ENCODE peak calls at places on chromosomes 6 and 20, in seven cellular contexts. O is heart left ventricle, R is mucosa of descending colon, F is sigmoid colon, T is MM.1S, V is A673, Z is upper lobe of left lung. K is an unnamed sample. For H3K4me1, the result is how much of the 10 kb centered on the place peaks cover.

GRCh38 chr20:2521369-2522305 is 12.9 kb upstream of the ZNF343 start:
- DNase-seq in O (peak), R (peak), F (no peak), T (peak), V (peak), Z (no peak), K (no peak)

GRCh38 chr6:72238900-72239299 is 352.6 kb downstream of the RIMS1 start:
- DNase-seq in O (no peak), R (no peak), F (no peak), T (no peak), V (no peak), Z (no peak), K (no peak)

GRCh38 chr20:5481872-5482271 is 165.1 kb upstream of the PROKR2 start:
- DNase-seq in O (no peak), R (no peak), F (no peak), T (no peak), V (no peak), Z (no peak), K (no peak)

GRCh38 chr20:5938456-5939029 is 11.8 kb downstream of the TRMT6 start:
- DNase-seq in O (no peak), R (no peak), F (no peak), T (no peak), V (no peak), Z (no peak), K (no peak)

GRCh38 chr20:42082611-42083010 is 464.4 kb upstream of the CHD6 start:
- DNase-seq in O (peak), R (peak), F (no peak), T (peak), V (peak), Z (no peak), K (no peak)

GRCh38 chr20:20211988-20212518 is 155.9 kb upstream of the INSM1 start:
- DNase-seq in O (no peak), R (no peak), F (no peak), T (no peak), V (no peak), Z (no peak), K (no peak)

GRCh38 chr6:45423901-45424627 is 46.3 kb upstream of the SUPT3H start:
- DNase-seq in O (peak), R (no peak), F (peak), T (peak), V (no peak), Z (peak), K (no peak)

GRCh38 chr6:163226836-163227485 is 187.6 kb upstream of the QKI start:
- DNase-seq in O (no peak), R (no peak), F (no peak), T (no peak), V (no peak), Z (no peak), K (no peak)

GRCh38 chr6:87420360-87420759 is 12.6 kb downstream of the CFAP206 start:
- DNase-seq in O (no peak), R (no peak), F (no peak), T (no peak), V (no peak), Z (no peak), K (no peak)

GRCh38 chr20:44208770-44209169 is 1.8 kb downstream of the OSER1 start:
- DNase-seq in O (no peak), R (no peak), F (no peak), T (no peak), V (no peak), Z (no peak), K (no peak)
- H3K4me3 ChIP-seq in O (peak), R (no peak), F (peak), T (peak), V (peak), Z (peak), K (peak)

DNA sequence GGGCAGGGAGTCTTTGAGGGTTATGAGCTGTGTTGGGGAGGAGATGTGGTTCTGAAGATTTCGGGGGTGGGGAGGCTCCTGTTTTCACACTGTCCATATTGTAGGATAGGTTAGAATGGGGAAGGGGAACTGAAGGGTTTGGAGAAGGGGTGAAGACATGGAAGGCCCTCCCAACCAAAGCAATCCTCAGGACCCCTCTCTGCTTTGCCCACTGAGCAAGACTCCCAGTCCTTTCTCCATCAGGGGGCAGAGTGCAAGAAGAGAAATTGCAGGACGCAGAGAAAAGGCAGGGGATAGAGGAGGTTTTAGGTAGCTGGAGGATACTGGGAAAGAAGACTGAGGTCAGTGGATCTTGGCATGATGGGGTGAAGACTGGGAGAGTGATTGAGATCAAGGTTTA is 3.9 kb downstream of the SYNGAP1 start:
- DNase-seq in O (no peak), R (no peak), F (no peak), T (no peak), V (no peak), Z (no peak), K (no peak)
- TF ChIP-seq CTCF in O (no peak), R (no peak), F (no peak), T (no peak), V (no peak), Z (no peak), K (no peak)

GRCh38 chr6:30511147-30511546 is 21.8 kb downstream of the HLA-E start:
- DNase-seq in O (no peak), R (no peak), F (no peak), T (no peak), V (no peak), Z (no peak), K (peak)

GRCh38 chr6:30513451-30513850 is 24.1 kb downstream of the HLA-E start:
- DNase-seq in O (no peak), R (no peak), F (no peak), T (no peak), V (no peak), Z (no peak), K (no peak)

GRCh38 chr6:30508890-30509736 is 19.8 kb downstream of the HLA-E start:
- DNase-seq in O (no peak), R (no peak), F (no peak), T (peak), V (no peak), Z (no peak), K (no peak)

GRCh38 chr6:30507849-30508843 is 18.8 kb downstream of the HLA-E start:
- DNase-seq in O (no peak), R (no peak), F (no peak), T (peak), V (no peak), Z (no peak), K (no peak)

GRCh38 chr6:30510419-30510818 is 21.1 kb downstream of the HLA-E start:
- DNase-seq in O (no peak), R (no peak), F (no peak), T (no peak), V (no peak), Z (no peak), K (no peak)
- H3K4me1 ChIP-seq in O (under half), R (under half), F (under half), T (under half), V (under half), Z (under half), K (under half)

GRCh38 chr20:53503517-53503919 is 90.1 kb downstream of the ZNF217 start:
- DNase-seq in O (no peak), R (no peak), F (no peak), T (no peak), V (no peak), Z (no peak), K (no peak)
- H3K4me3 ChIP-seq in O (no peak), R (no peak), F (no peak), T (no peak), V (no peak), Z (no peak), K (no peak)

DNA sequence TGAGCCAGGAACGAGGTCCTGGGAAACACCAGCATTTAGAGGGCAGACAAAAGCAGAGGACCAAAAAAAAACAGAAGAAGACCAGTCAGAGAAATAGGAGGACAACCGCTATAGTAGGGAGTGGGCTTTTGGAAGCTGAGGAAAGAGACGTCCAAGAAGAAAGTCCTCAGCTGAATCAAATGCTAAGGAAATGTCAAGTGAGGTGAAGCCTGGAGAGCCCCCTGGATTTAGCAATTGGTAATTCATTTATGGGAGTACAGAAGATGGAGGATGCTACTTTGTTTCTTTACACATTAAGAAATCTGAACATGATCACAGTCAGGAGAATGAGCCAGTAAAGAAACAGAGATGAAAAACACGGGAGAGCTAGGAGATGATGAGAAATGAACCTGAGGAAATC is 41.1 kb downstream of the LRP11 start:
- DNase-seq in O (no peak), R (no peak), F (no peak), T (no peak), V (no peak), Z (no peak), K (no peak)
- TF ChIP-seq CTCF in O (no peak), R (no peak), F (no peak), T (no peak), V (no peak), Z (no peak), K (no peak)

K was measured in ascending aorta.